ENCODE peak calls at places on chromosome 3, in four cellular contexts. T is activated T-helper 2 cell treated with anti-CD3 and anti-CD28 coated beads, Interferon-gamma antibody, Interleukin-2, Interleukin-4, amounts not matched to agents 10 μg/mL and 5 μg/mL and 100 μg/mL, durations not matched to agents 14 hours and 24 hours and 36 hours; Y is WTC11; Z is psoas muscle. N is an unnamed sample.

GRCh38 chr3:120561251-120562045 is 34.7 kb upstream of the NDUFB4 start:
- DNase-seq in T (peak), Y (peak), Z (peak), N (peak)

GRCh38 chr3:132538072-132538471 is 59.0 kb upstream of the ACKR4 start:
- DNase-seq in T (no peak), Y (no peak), Z (no peak), N (no peak)

GRCh38 chr3:121545049-121545563 is 682 bp downstream of the POLQ start:
- DNase-seq in T (no peak), Y (no peak), Z (no peak), N (no peak)

GRCh38 chr3:131228522-131228921 is 153.1 kb upstream of the NUDT16 start:
- DNase-seq in T (no peak), Y (no peak), Z (no peak), N (no peak)

GRCh38 chr3:143851331-143852017 is 3.2 kb upstream of the SLC9A9 start:
- DNase-seq in T (no peak), Y (no peak), Z (no peak), N (no peak)

GRCh38 chr3:5053021-5053831 is 68.9 kb upstream of the ARL8B start:
- DNase-seq in T (no peak), Y (no peak), Z (no peak), N (peak)

GRCh38 chr3:57538465-57538864 is 5.7 kb downstream of the DNAH12 start:
- DNase-seq in T (no peak), Y (no peak), Z (no peak), N (no peak)

GRCh38 chr3:67901681-67902080 is 247.3 kb upstream of the SUCLG2 start:
- DNase-seq in T (no peak), Y (no peak), Z (no peak), N (no peak)

GRCh38 chr3:30644615-30645014 is 38.2 kb downstream of the TGFBR2 start:
- DNase-seq in T (no peak), Y (no peak), Z (no peak), N (peak)

GRCh38 chr3:186102687-186103086 is 6.2 kb downstream of the ETV5 start:
- DNase-seq in T (no peak), Y (no peak), Z (peak), N (peak)

GRCh38 chr3:27960133-27960532 is 238.0 kb upstream of the EOMES start:
- DNase-seq in T (no peak), Y (no peak), Z (no peak), N (peak)

GRCh38 chr3:127751163-127751621 is 71.1 kb downstream of the MGLL start:
- DNase-seq in T (no peak), Y (no peak), Z (no peak), N (peak)

GRCh38 chr3:53806182-53807116 is 39.8 kb downstream of the CHDH start:
- DNase-seq in T (no peak), Y (no peak), Z (no peak), N (peak)

N was measured in IMR-90.